ENCODE peak calls at places on chromosome 3, in ten cellular contexts. X, Y, G, W, O, F, R, I, K and P are unnamed samples.

GRCh38 chr3:31077826-31078225 is 183.4 kb upstream of the GADL1 start:
- DNase-seq in R (no peak), F (no peak), K (no peak), G (no peak), O (no peak), Y (no peak), W (no peak), X (no peak), I (no peak), P (no peak)

GRCh38 chr3:48716508-48716981 is 476 bp downstream of the IP6K2 start:
- DNase-seq in O (peak), X (no peak), W (no peak), G (peak), Y (no peak), I (no peak), K (no peak), R (no peak), F (no peak), P (no peak)

GRCh38 chr3:134597390-134597975 is 53.3 kb downstream of the KY start:
- DNase-seq in W (no peak), O (no peak), R (no peak), G (no peak), Y (no peak), K (no peak), F (no peak), I (peak), X (no peak), P (no peak)

GRCh38 chr3:142447308-142447851 is 457 bp downstream of the XRN1 start:
- DNase-seq in Y (no peak), G (peak), I (peak), W (peak), O (peak), K (peak), R (no peak), X (no peak), F (no peak), P (no peak)

GRCh38 chr3:120145498-120146285 is 51.4 kb upstream of the GSK3B start:
- DNase-seq in I (peak), F (no peak), X (no peak), G (no peak), Y (peak), O (no peak), R (no peak), W (no peak), K (no peak), P (no peak)

GRCh38 chr3:161576733-161577510 is 80.3 kb downstream of the OTOL1 start:
- DNase-seq in W (peak), Y (peak), K (no peak), F (no peak), G (no peak), O (no peak), I (no peak), X (no peak), R (no peak), P (no peak)

GRCh38 chr3:34377961-34378360 is 579.5 kb downstream of the PDCD6IP start:
- DNase-seq in F (no peak), O (no peak), G (peak), I (no peak), Y (no peak), W (no peak), X (no peak), K (no peak), R (no peak), P (no peak)

GRCh38 chr3:124263168-124263567 is 271.2 kb upstream of the ROPN1 start:
- DNase-seq in F (no peak), R (no peak), O (no peak), I (peak), X (no peak), W (no peak), Y (peak), G (no peak), K (no peak), P (no peak)

GRCh38 chr3:23629181-23629893 is 176.4 kb upstream of the UBE2E1 start:
- DNase-seq in O (peak), I (peak), F (no peak), K (no peak), G (no peak), X (no peak), Y (peak), W (no peak), R (no peak), P (no peak)

GRCh38 chr3:156787926-156788663 is 38.1 kb upstream of the LEKR1 start:
- DNase-seq in Y (peak), I (peak), R (no peak), X (no peak), G (no peak), K (no peak), F (no peak), O (peak), W (no peak), P (no peak)

GRCh38 chr3:34256021-34256420 is 457.6 kb downstream of the PDCD6IP start:
- DNase-seq in Y (no peak), O (no peak), K (no peak), G (no peak), F (no peak), W (peak), R (no peak), X (no peak), I (no peak), P (no peak)

GRCh38 chr3:171974986-171975837 is 64.2 kb upstream of the FNDC3B start:
- DNase-seq in W (no peak), Y (no peak), G (no peak), F (no peak), K (no peak), O (peak), I (peak), X (no peak), R (no peak), P (no peak)

GRCh38 chr3:107235193-107235922 is 141.9 kb upstream of the CCDC54 start:
- DNase-seq in X (no peak), W (no peak), G (no peak), Y (no peak), R (no peak), K (no peak), F (no peak), O (peak), I (peak), P (no peak)

GRCh38 chr3:42061711-42062408 is 29.3 kb upstream of the TRAK1 start:
- DNase-seq in W (no peak), F (no peak), X (peak), K (no peak), I (peak), Y (peak), G (peak), R (no peak), O (no peak), P (no peak)

GRCh38 chr3:196624008-196624790 is 15.3 kb upstream of the NRROS start:
- DNase-seq in I (no peak), W (no peak), F (no peak), O (peak), R (no peak), K (peak), G (peak), X (no peak), Y (no peak), P (no peak)

GRCh38 chr3:183844606-183845005 is 19.2 kb upstream of the MAP6D1 start:
- DNase-seq in X (no peak), G (no peak), R (no peak), O (no peak), W (no peak), Y (no peak), F (no peak), K (no peak), I (peak), P (no peak)

GRCh38 chr3:159645874-159646273 is 342.8 kb upstream of the IL12A start:
- DNase-seq in W (no peak), G (no peak), Y (no peak), K (no peak), R (no peak), X (no peak), I (no peak), F (no peak), O (no peak), P (no peak)

GRCh38 chr3:130787422-130788068 is 40.9 kb upstream of the PIK3R4 start:
- DNase-seq in X (no peak), K (no peak), F (no peak), O (no peak), I (no peak), Y (no peak), W (peak), R (no peak), G (no peak), P (no peak)

GRCh38 chr3:11651900-11652299 is 8.2 kb upstream of the VGLL4 start:
- DNase-seq in Y (no peak), O (peak), I (peak), F (no peak), W (no peak), K (no peak), X (no peak), R (no peak), G (no peak), P (no peak)